ENCODE peak calls at places on chromosomes 6 and 20, in nine cellular contexts. One of them, this sample, is unnamed.

GRCh38 chr6:15498640-15499039 is 164.2 kb downstream of the DTNBP1 start:
- DNase-seq in CD8-positive, alpha-beta T cell: no peak
- DNase-seq in left lung: peak; percentile 65
- DNase-seq in cardiac muscle cell: no peak
- DNase-seq in adrenal gland: peak; percentile 13
- DNase-seq in GM06990: no peak
- DNase-seq in pancreas: peak; percentile 14
- DNase-seq in K562: no peak
- DNase-seq in body of pancreas: no peak
- DNase-seq in this sample: no peak

GRCh38 chr20:20393770-20394169 is 25.9 kb downstream of the INSM1 start:
- DNase-seq in CD8-positive, alpha-beta T cell: no peak
- DNase-seq in left lung: no peak
- DNase-seq in cardiac muscle cell: peak; percentile 14
- DNase-seq in adrenal gland: no peak
- DNase-seq in GM06990: no peak
- DNase-seq in pancreas: no peak
- DNase-seq in K562: no peak
- DNase-seq in body of pancreas: no peak
- DNase-seq in this sample: no peak

GRCh38 chr6:61193771-61194170 is 1092.3 kb downstream of the KHDRBS2 start:
- DNase-seq in CD8-positive, alpha-beta T cell: no peak
- DNase-seq in left lung: no peak
- DNase-seq in cardiac muscle cell: no peak
- DNase-seq in adrenal gland: no peak
- DNase-seq in GM06990: no peak
- DNase-seq in pancreas: no peak
- DNase-seq in K562: no peak
- DNase-seq in body of pancreas: no peak
- DNase-seq in this sample: no peak

GRCh38 chr6:154447929-154448328 is 62.6 kb downstream of the CNKSR3 start:
- DNase-seq in CD8-positive, alpha-beta T cell: no peak
- DNase-seq in left lung: no peak
- DNase-seq in cardiac muscle cell: no peak
- DNase-seq in adrenal gland: no peak
- DNase-seq in GM06990: no peak
- DNase-seq in pancreas: no peak
- DNase-seq in K562: no peak
- DNase-seq in body of pancreas: no peak
- DNase-seq in this sample: peak; percentile 55

GRCh38 chr6:119224095-119224701 is 125.4 kb downstream of the MAN1A1 start:
- DNase-seq in CD8-positive, alpha-beta T cell: no peak
- DNase-seq in left lung: no peak
- DNase-seq in cardiac muscle cell: no peak
- DNase-seq in adrenal gland: no peak
- DNase-seq in GM06990: no peak
- DNase-seq in pancreas: no peak
- DNase-seq in K562: no peak
- DNase-seq in body of pancreas: no peak
- DNase-seq in this sample: no peak

GRCh38 chr6:37679539-37680476 is 17.9 kb downstream of the MDGA1 start:
- DNase-seq in CD8-positive, alpha-beta T cell: no peak
- DNase-seq in left lung: no peak
- DNase-seq in cardiac muscle cell: no peak
- DNase-seq in adrenal gland: no peak
- DNase-seq in GM06990: peak; percentile 88
- DNase-seq in pancreas: no peak
- DNase-seq in K562: no peak
- DNase-seq in body of pancreas: no peak
- DNase-seq in this sample: no peak

GRCh38 chr6:112036088-112036637 is 17.7 kb upstream of the CCN6 start:
- DNase-seq in CD8-positive, alpha-beta T cell: no peak
- DNase-seq in left lung: no peak
- DNase-seq in cardiac muscle cell: no peak
- DNase-seq in adrenal gland: no peak
- DNase-seq in GM06990: no peak
- DNase-seq in pancreas: no peak
- DNase-seq in K562: no peak
- DNase-seq in body of pancreas: no peak
- DNase-seq in this sample: no peak

GRCh38 chr20:2315440-2315778 is 19.6 kb downstream of the TGM3 start:
- DNase-seq in CD8-positive, alpha-beta T cell: no peak
- DNase-seq in left lung: no peak
- DNase-seq in cardiac muscle cell: no peak
- DNase-seq in adrenal gland: no peak
- DNase-seq in GM06990: no peak
- DNase-seq in pancreas: no peak
- DNase-seq in K562: no peak
- DNase-seq in body of pancreas: no peak
- DNase-seq in this sample: no peak

GRCh38 chr20:19913927-19914614 is 103.1 kb upstream of the NAA20 start:
- DNase-seq in CD8-positive, alpha-beta T cell: no peak
- DNase-seq in left lung: no peak
- DNase-seq in cardiac muscle cell: no peak
- DNase-seq in adrenal gland: no peak
- DNase-seq in GM06990: peak; percentile 68
- DNase-seq in pancreas: no peak
- DNase-seq in K562: no peak
- DNase-seq in body of pancreas: no peak
- DNase-seq in this sample: no peak

GRCh38 chr6:130307752-130308361 is 58.0 kb upstream of the TMEM200A start:
- DNase-seq in CD8-positive, alpha-beta T cell: no peak
- DNase-seq in left lung: no peak
- DNase-seq in cardiac muscle cell: no peak
- DNase-seq in adrenal gland: no peak
- DNase-seq in GM06990: no peak
- DNase-seq in pancreas: no peak
- DNase-seq in K562: no peak
- DNase-seq in body of pancreas: no peak
- DNase-seq in this sample: peak; percentile 7

GRCh38 chr6:113595921-113596376 is 261.2 kb upstream of the MARCKS start:
- DNase-seq in CD8-positive, alpha-beta T cell: no peak
- DNase-seq in left lung: no peak
- DNase-seq in cardiac muscle cell: no peak
- DNase-seq in adrenal gland: no peak
- DNase-seq in GM06990: no peak
- DNase-seq in pancreas: no peak
- DNase-seq in K562: no peak
- DNase-seq in body of pancreas: no peak
- DNase-seq in this sample: no peak

GRCh38 chr20:35739294-35740163 is 2.5 kb downstream of the RBM39 start:
- DNase-seq in CD8-positive, alpha-beta T cell: no peak
- DNase-seq in left lung: no peak
- DNase-seq in cardiac muscle cell: no peak
- DNase-seq in adrenal gland: no peak
- DNase-seq in GM06990: no peak
- DNase-seq in pancreas: no peak
- DNase-seq in K562: no peak
- DNase-seq in body of pancreas: peak; percentile 22
- DNase-seq in this sample: no peak

GRCh38 chr6:31128093-31128676 is 7.9 kb upstream of the CDSN start:
- DNase-seq in CD8-positive, alpha-beta T cell: peak; percentile 79
- DNase-seq in left lung: no peak
- DNase-seq in cardiac muscle cell: peak; percentile 75
- DNase-seq in adrenal gland: peak; percentile 55
- DNase-seq in GM06990: peak; percentile 20
- DNase-seq in pancreas: peak; percentile 43
- DNase-seq in K562: peak; percentile 85
- DNase-seq in body of pancreas: peak; percentile 79
- DNase-seq in this sample: no peak

GRCh38 chr6:13993416-13993815 is 68.7 kb downstream of the RNF182 start:
- DNase-seq in CD8-positive, alpha-beta T cell: no peak
- DNase-seq in left lung: no peak
- DNase-seq in cardiac muscle cell: no peak
- DNase-seq in adrenal gland: no peak
- DNase-seq in GM06990: no peak
- DNase-seq in pancreas: no peak
- DNase-seq in K562: no peak
- DNase-seq in body of pancreas: no peak
- DNase-seq in this sample: no peak

GRCh38 chr6:131761061-131761761 is 46.6 kb upstream of the ENPP1 start:
- DNase-seq in CD8-positive, alpha-beta T cell: no peak
- DNase-seq in left lung: no peak
- DNase-seq in cardiac muscle cell: no peak
- DNase-seq in adrenal gland: no peak
- DNase-seq in GM06990: no peak
- DNase-seq in pancreas: no peak
- DNase-seq in K562: no peak
- DNase-seq in body of pancreas: no peak
- DNase-seq in this sample: no peak

GRCh38 chr6:154350293-154350692 is 6.3 kb downstream of the IPCEF1 start:
- DNase-seq in CD8-positive, alpha-beta T cell: no peak
- DNase-seq in left lung: no peak
- DNase-seq in cardiac muscle cell: no peak
- DNase-seq in adrenal gland: no peak
- DNase-seq in GM06990: no peak
- DNase-seq in pancreas: no peak
- DNase-seq in K562: no peak
- DNase-seq in body of pancreas: no peak
- DNase-seq in this sample: no peak

GRCh38 chr6:156589281-156589680 is 187.9 kb upstream of the ARID1B start:
- DNase-seq in CD8-positive, alpha-beta T cell: no peak
- DNase-seq in left lung: no peak
- DNase-seq in cardiac muscle cell: no peak
- DNase-seq in adrenal gland: no peak
- DNase-seq in GM06990: no peak
- DNase-seq in pancreas: no peak
- DNase-seq in K562: no peak
- DNase-seq in body of pancreas: no peak
- DNase-seq in this sample: peak; percentile 50

DNA sequence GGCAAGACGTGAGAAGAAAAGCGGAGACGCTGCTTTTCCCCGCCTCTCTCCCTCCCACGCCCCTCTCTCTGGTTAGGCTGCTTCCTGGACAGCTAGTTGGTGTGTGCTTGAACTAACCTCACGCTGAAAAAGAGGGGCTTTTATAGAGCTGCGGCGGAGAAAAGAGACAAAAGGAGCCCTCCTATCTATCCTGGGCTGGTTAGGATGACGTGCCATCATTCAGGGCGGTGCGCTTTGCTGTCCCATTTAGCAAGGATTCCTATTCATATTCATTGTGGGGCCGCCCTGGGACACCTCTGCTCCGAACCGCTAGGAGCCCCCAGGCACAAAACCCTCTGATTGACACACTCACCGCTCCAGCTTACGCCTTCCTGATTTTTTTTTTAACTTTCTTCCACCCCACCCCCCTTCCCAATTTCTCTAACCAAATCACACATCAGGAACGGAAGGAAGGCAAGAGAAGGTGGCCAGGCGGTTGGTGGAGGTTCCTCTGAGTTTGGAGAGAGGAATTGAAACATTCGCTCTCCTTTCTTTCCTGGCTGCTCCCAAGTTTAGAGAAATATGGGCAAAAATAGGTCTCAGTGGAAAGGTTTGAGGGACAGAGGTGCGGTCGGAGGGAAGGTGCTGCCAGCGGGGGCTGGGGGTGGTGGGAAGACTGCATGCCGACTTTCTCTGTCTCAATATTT is at the start of gene OLIG3:
- DNase-seq in CD8-positive, alpha-beta T cell: peak; percentile 19
- DNase-seq in left lung: no peak
- DNase-seq in cardiac muscle cell: no peak
- DNase-seq in adrenal gland: no peak
- DNase-seq in GM06990: no peak
- DNase-seq in pancreas: no peak
- DNase-seq in K562: no peak
- DNase-seq in body of pancreas: no peak
- DNase-seq in this sample: no peak
- H3K4me3 ChIP-seq in CD8-positive, alpha-beta T cell: peak within 1 kb of the TSS; percentile 7
- H3K4me3 ChIP-seq in left lung: no peak within 1 kb of the TSS
- H3K4me3 ChIP-seq in cardiac muscle cell: no peak within 1 kb of the TSS
- H3K4me3 ChIP-seq in adrenal gland: no peak within 1 kb of the TSS
- H3K4me3 ChIP-seq in GM06990: no peak within 1 kb of the TSS
- H3K4me3 ChIP-seq in pancreas: no peak within 1 kb of the TSS
- H3K4me3 ChIP-seq in K562: no peak within 1 kb of the TSS
- H3K4me3 ChIP-seq in body of pancreas: no peak within 1 kb of the TSS
- H3K4me3 ChIP-seq in this sample: no peak within 1 kb of the TSS

DNA sequence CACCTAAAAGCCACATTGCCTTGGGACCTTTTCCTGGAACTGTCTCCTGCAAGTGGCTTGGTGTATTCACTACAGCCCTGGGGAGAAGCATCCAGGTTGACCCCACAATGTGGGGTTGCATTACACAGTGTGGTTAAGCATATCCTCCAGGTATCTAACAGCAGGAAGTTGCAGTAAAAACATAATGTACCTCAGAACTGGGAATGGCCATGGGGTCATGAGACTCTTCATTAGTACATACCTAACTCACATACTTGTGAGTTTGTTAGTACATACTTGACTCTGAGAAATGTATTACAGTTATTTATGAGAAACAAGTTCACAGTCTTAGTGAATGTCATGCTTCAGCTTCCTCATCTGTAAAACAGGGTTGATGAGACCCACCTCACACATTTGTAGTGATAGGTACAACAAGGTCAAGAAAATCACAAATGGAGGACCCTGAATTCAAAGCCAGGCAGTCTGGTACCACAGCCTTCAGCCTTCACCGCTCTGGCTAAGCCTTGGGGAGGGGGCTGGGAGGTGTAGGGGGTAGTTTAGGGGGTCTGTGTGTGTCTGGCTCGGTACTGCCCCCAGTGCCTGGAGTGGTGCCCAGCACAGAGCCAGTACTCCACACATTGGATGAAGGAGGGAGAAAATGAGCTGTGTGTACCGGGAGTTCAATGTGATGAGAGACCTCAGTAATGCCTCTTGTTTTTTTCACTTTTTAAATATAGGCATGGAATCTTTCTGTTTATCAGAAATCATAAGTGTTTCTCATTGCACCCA is 53.0 kb downstream of the KAT14 start:
- DNase-seq in CD8-positive, alpha-beta T cell: no peak
- DNase-seq in left lung: no peak
- DNase-seq in cardiac muscle cell: no peak
- DNase-seq in adrenal gland: no peak
- DNase-seq in GM06990: no peak
- DNase-seq in pancreas: no peak
- DNase-seq in K562: no peak
- DNase-seq in body of pancreas: no peak
- DNase-seq in this sample: peak; percentile 1
- TF ChIP-seq CTCF in CD8-positive, alpha-beta T cell: no peak
- TF ChIP-seq CTCF in left lung: no peak
- TF ChIP-seq CTCF in cardiac muscle cell: no peak
- TF ChIP-seq CTCF in adrenal gland: no peak
- TF ChIP-seq CTCF in GM06990: peak; percentile 14
- TF ChIP-seq CTCF in pancreas: no peak
- TF ChIP-seq CTCF in K562: no peak
- TF ChIP-seq CTCF in body of pancreas: no peak
- TF ChIP-seq CTCF in this sample: no peak

GRCh38 chr6:6547111-6547879 is 41.2 kb upstream of the LY86 start:
- DNase-seq in CD8-positive, alpha-beta T cell: peak; percentile 90
- DNase-seq in left lung: peak; percentile 86
- DNase-seq in cardiac muscle cell: peak; percentile 91
- DNase-seq in adrenal gland: peak; percentile 89
- DNase-seq in GM06990: no peak
- DNase-seq in pancreas: peak; percentile 84
- DNase-seq in K562: peak; percentile 87
- DNase-seq in body of pancreas: peak; percentile 91
- DNase-seq in this sample: no peak
- H3K4me3 ChIP-seq in CD8-positive, alpha-beta T cell: peak overlapping the region; percentile 42
- H3K4me3 ChIP-seq in left lung: peak overlapping the region; percentile 41
- H3K4me3 ChIP-seq in cardiac muscle cell: peak overlapping the region; percentile 22
- H3K4me3 ChIP-seq in adrenal gland: no peak overlapping the region
- H3K4me3 ChIP-seq in GM06990: peak overlapping the region; percentile 54
- H3K4me3 ChIP-seq in pancreas: peak overlapping the region; percentile 30
- H3K4me3 ChIP-seq in K562: no peak overlapping the region
- H3K4me3 ChIP-seq in body of pancreas: no peak overlapping the region
- H3K4me3 ChIP-seq in this sample: peak overlapping the region; percentile 46

GRCh38 chr20:53597085-53597482 is 3.4 kb upstream of the ZNF217 start:
- DNase-seq in CD8-positive, alpha-beta T cell: no peak
- DNase-seq in left lung: no peak
- DNase-seq in cardiac muscle cell: no peak
- DNase-seq in adrenal gland: peak; percentile 12
- DNase-seq in GM06990: no peak
- DNase-seq in pancreas: peak; percentile 15
- DNase-seq in K562: no peak
- DNase-seq in body of pancreas: peak; percentile 8
- DNase-seq in this sample: no peak
- TF ChIP-seq CTCF in CD8-positive, alpha-beta T cell: no peak
- TF ChIP-seq CTCF in left lung: no peak
- TF ChIP-seq CTCF in cardiac muscle cell: no peak
- TF ChIP-seq CTCF in adrenal gland: no peak
- TF ChIP-seq CTCF in GM06990: no peak
- TF ChIP-seq CTCF in pancreas: no peak
- TF ChIP-seq CTCF in K562: no peak
- TF ChIP-seq CTCF in body of pancreas: no peak
- TF ChIP-seq CTCF in this sample: no peak

This sample was measured in retinal pigment epithelial cell.